ENCODE peak calls at places on chromosomes 3 and 15, in seven cellular contexts. Q, X, H, B, A, R and V are unnamed samples.
A peak's percentile ranks its signal among the peaks of the same experiment; 100 is the strongest.

GRCh38 chr15:65476942-65477341 is 40.5 kb downstream of the DPP8 start:
- DNase-seq in Q (no peak), X (peak; percentile 77), H (peak; percentile 89), B (no peak), A (no peak), R (peak; percentile 12), V (no peak)

GRCh38 chr15:48358229-48358641 is 27.0 kb downstream of the DUT start:
- DNase-seq in Q (no peak), X (peak; percentile 76), H (peak; percentile 72), B (peak; percentile 82), A (no peak), R (no peak), V (no peak)

GRCh38 chr3:119481079-119481478 is 12.3 kb downstream of the POGLUT1 start:
- DNase-seq in Q (no peak), X (no peak), H (no peak), B (no peak), A (no peak), R (no peak), V (no peak)

GRCh38 chr15:75437721-75438120 is 13.8 kb downstream of the SIN3A start:
- DNase-seq in Q (no peak), X (no peak), H (no peak), B (no peak), A (no peak), R (no peak), V (no peak)

GRCh38 chr3:188358787-188359493 is 205.0 kb downstream of the LPP start:
- DNase-seq in Q (no peak), X (no peak), H (no peak), B (no peak), A (no peak), R (no peak), V (no peak)

GRCh38 chr3:109532257-109533216 is 195.2 kb upstream of the DPPA4 start:
- DNase-seq in Q (no peak), X (peak; percentile 93), H (peak; percentile 64), B (no peak), A (peak; percentile 39), R (no peak), V (peak; percentile 15)

GRCh38 chr3:108719178-108719577 is 38.0 kb downstream of the RETNLB start:
- DNase-seq in Q (no peak), X (no peak), H (no peak), B (peak; percentile 10), A (no peak), R (no peak), V (no peak)

GRCh38 chr15:56919708-56920637 is 1.5 kb downstream of the TCF12 start:
- DNase-seq in Q (peak; percentile 33), X (peak; percentile 40), H (peak; percentile 21), B (peak; percentile 74), A (peak; percentile 28), R (peak; percentile 33), V (peak; percentile 41)

GRCh38 chr3:149120051-149120972 is 9.1 kb upstream of the HPS3 start:
- DNase-seq in Q (no peak), X (peak; percentile 87), H (peak; percentile 68), B (peak; percentile 80), A (no peak), R (no peak), V (no peak)

DNA sequence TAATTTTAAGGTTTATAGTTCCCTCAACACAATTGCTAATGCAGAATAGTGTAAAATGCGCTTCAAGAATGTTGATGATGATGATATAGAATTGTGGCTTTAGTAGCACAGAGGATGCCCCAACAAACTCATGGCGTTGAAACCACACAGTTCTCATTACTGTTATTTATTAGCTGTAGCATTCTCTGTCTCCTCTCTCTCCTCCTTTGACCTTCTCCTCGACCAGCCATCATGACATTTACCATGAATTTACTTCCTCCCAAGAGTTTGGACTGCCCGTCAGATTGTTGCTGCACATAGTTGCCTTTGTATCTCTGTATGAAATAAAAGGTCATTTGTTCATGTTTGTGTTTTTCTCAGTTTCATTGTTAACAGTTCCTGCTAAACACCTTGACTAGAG is 27.8 kb upstream of the CRTC3 start:
- DNase-seq in Q (no peak), X (no peak), H (no peak), B (no peak), A (no peak), R (no peak), V (no peak)
- TF ChIP-seq CTCF in Q (no peak), X (no peak), H (no peak), B (no peak), A (no peak), R (no peak), V (no peak)

GRCh38 chr3:16429086-16429485 is 84.4 kb downstream of the RFTN1 start:
- DNase-seq in Q (no peak), X (no peak), H (peak; percentile 47), B (no peak), A (no peak), R (no peak), V (no peak)

GRCh38 chr3:16427309-16427965 is 86.1 kb downstream of the RFTN1 start:
- DNase-seq in Q (no peak), X (peak; percentile 97), H (peak; percentile 96), B (no peak), A (peak; percentile 14), R (peak; percentile 70), V (no peak)

GRCh38 chr3:16425398-16426057 is 88.0 kb downstream of the RFTN1 start:
- DNase-seq in Q (no peak), X (no peak), H (no peak), B (no peak), A (no peak), R (no peak), V (no peak)

GRCh38 chr3:16423947-16424673 is 89.4 kb downstream of the RFTN1 start:
- DNase-seq in Q (no peak), X (no peak), H (no peak), B (no peak), A (no peak), R (no peak), V (no peak)

GRCh38 chr3:16426665-16427064 is 86.8 kb downstream of the RFTN1 start:
- DNase-seq in Q (no peak), X (peak; percentile 47), H (no peak), B (no peak), A (no peak), R (no peak), V (no peak)
- H3K4me3 ChIP-seq in Q (no peak overlapping the region), X (no peak overlapping the region), H (no peak overlapping the region), B (no peak overlapping the region), A (no peak overlapping the region), R (no peak overlapping the region), V (no peak overlapping the region)

DNA sequence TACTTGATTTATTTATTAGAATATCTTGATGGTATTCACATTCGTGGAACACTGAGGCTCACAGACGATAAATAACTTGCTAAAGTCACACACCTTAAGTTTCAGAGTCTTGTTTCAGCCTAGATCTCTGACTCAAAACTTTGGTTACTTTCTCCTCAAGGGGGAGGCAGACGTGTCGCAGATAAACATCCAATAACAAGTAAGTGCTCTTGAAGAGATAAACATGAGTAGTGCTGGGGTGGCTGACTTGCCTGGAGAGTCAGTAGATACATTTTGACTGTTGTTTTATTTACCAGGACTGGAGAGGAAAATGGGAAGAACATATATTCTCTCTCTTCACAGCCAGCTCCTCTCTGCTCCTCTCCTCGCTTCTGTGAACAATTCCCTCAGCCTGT is 31.3 kb downstream of the FBXO45 start:
- DNase-seq in Q (no peak), X (no peak), H (no peak), B (no peak), A (no peak), R (no peak), V (no peak)
- TF ChIP-seq CTCF in Q (no peak), X (no peak), H (no peak), B (no peak), A (no peak), R (no peak), V (no peak)

GRCh38 chr3:72995337-72995736 is 1.3 kb upstream of the PPP4R2 start:
- DNase-seq in Q (no peak), X (no peak), H (no peak), B (no peak), A (peak; percentile 51), R (peak; percentile 17), V (no peak)

GRCh38 chr3:72997421-72997961 is 880 bp downstream of the PPP4R2 start:
- DNase-seq in Q (no peak), X (peak; percentile 69), H (peak; percentile 69), B (peak; percentile 71), A (peak; percentile 18), R (peak; percentile 20), V (no peak)

GRCh38 chr3:72996473-72997333 is at the start of gene PPP4R2:
- DNase-seq in Q (peak; percentile 92), X (peak; percentile 90), H (peak; percentile 92), B (peak; percentile 87), A (peak; percentile 90), R (peak; percentile 86), V (peak; percentile 89)

GRCh38 chr3:72998489-72998888 is 1.9 kb downstream of the PPP4R2 start:
- DNase-seq in Q (no peak), X (no peak), H (peak; percentile 35), B (no peak), A (no peak), R (no peak), V (no peak)

DNA sequence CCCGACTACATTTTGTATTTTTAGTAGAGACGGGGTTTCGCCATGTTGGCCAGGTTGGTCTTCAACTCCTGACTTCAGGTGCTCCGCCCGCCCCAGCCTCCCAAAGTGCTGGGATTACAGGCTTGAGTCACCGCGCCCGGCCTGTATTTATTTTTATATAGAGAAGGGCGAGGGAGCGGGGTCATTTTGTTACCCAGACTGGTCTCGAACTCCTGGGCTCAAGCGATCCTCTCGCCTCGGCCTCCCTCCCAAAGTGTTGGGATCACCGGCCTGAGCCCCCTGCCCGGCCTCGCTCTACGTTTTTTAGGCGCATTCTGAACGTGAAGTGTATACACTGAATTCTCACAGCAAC is 514 bp upstream of the PPP4R2 start:
- DNase-seq in Q (peak; percentile 25), X (no peak), H (no peak), B (no peak), A (peak; percentile 61), R (peak; percentile 21), V (no peak)
- H3K4me3 ChIP-seq in Q (peak overlapping the region; percentile 86), X (peak overlapping the region; percentile 97), H (peak overlapping the region; percentile 64), B (peak overlapping the region; percentile 42), A (peak overlapping the region; percentile 74), R (peak overlapping the region; percentile 74), V (peak overlapping the region; percentile 80)

DNA sequence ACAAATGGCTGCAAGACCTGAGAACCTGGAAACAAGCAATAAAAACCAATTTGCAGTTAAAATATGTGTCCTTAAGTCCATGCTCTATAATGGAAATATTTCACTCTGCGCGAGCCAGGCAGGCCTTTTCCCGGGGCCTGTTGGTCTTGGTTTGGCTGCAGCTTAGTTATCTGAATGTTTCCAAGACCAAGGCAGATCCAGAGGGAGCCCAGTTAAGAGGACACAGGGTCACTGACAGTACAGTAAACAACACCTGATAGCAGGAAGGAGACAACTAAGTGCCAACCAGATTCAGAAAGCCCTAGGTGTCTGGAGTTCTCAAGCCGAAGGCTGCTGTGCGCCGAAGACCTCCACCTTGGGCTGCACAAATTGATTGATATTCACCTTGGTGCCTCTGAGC is 32.8 kb downstream of the THSD4 start:
- DNase-seq in Q (no peak), X (no peak), H (no peak), B (no peak), A (no peak), R (no peak), V (no peak)
- TF ChIP-seq CTCF in Q (no peak), X (no peak), H (no peak), B (no peak), A (no peak), R (no peak), V (no peak)